ENCODE peak calls at places on chromosome 11, in six cellular contexts. One of them, this sample, is unnamed.

GRCh38 chr11:73259406-73260126 is 12.6 kb upstream of the P2RY6 start:
- DNase-seq in heart left ventricle: no peak
- DNase-seq in stomach: peak; percentile 11
- DNase-seq in cardiac muscle cell: no peak
- DNase-seq in RWPE2: no peak
- DNase-seq in spleen: no peak
- DNase-seq in this sample: no peak

GRCh38 chr11:126596474-126596873 is 241.0 kb downstream of the ST3GAL4 start:
- DNase-seq in heart left ventricle: no peak
- DNase-seq in stomach: no peak
- DNase-seq in cardiac muscle cell: no peak
- DNase-seq in RWPE2: no peak
- DNase-seq in spleen: no peak
- DNase-seq in this sample: no peak

GRCh38 chr11:6320411-6321207 is at the start of gene CAVIN3:
- DNase-seq in heart left ventricle: peak; percentile 94
- DNase-seq in stomach: peak; percentile 70
- DNase-seq in cardiac muscle cell: peak; percentile 89
- DNase-seq in RWPE2: peak; percentile 82
- DNase-seq in spleen: peak; percentile 80
- DNase-seq in this sample: no peak

GRCh38 chr11:125301301-125301700 is 136.8 kb downstream of the PKNOX2 start:
- DNase-seq in heart left ventricle: no peak
- DNase-seq in stomach: no peak
- DNase-seq in cardiac muscle cell: no peak
- DNase-seq in RWPE2: no peak
- DNase-seq in spleen: no peak
- DNase-seq in this sample: no peak

GRCh38 chr11:76025068-76025467 is 181.2 kb downstream of the WNT11 start:
- DNase-seq in heart left ventricle: no peak
- DNase-seq in stomach: no peak
- DNase-seq in cardiac muscle cell: peak; percentile 68
- DNase-seq in RWPE2: no peak
- DNase-seq in spleen: no peak
- DNase-seq in this sample: no peak

GRCh38 chr11:66969584-66970205 is 5.4 kb upstream of the C11orf86 start:
- DNase-seq in heart left ventricle: no peak
- DNase-seq in stomach: no peak
- DNase-seq in cardiac muscle cell: peak; percentile 92
- DNase-seq in RWPE2: no peak
- DNase-seq in spleen: no peak
- DNase-seq in this sample: no peak

GRCh38 chr11:126122863-126123262 is 60.2 kb upstream of the CDON start:
- DNase-seq in heart left ventricle: no peak
- DNase-seq in stomach: no peak
- DNase-seq in cardiac muscle cell: no peak
- DNase-seq in RWPE2: no peak
- DNase-seq in spleen: peak; percentile 23
- DNase-seq in this sample: no peak

GRCh38 chr11:134477486-134477885 is 65.4 kb upstream of the B3GAT1 start:
- DNase-seq in heart left ventricle: no peak
- DNase-seq in stomach: no peak
- DNase-seq in cardiac muscle cell: no peak
- DNase-seq in RWPE2: no peak
- DNase-seq in spleen: no peak
- DNase-seq in this sample: no peak

GRCh38 chr11:32259641-32260081 is 168.8 kb downstream of the RCN1 start:
- DNase-seq in heart left ventricle: no peak
- DNase-seq in stomach: no peak
- DNase-seq in cardiac muscle cell: peak; percentile 96
- DNase-seq in RWPE2: no peak
- DNase-seq in spleen: no peak
- DNase-seq in this sample: no peak

GRCh38 chr11:1844221-1845094 is 5.7 kb downstream of the TNNI2 start:
- DNase-seq in heart left ventricle: peak; percentile 83
- DNase-seq in stomach: no peak
- DNase-seq in cardiac muscle cell: peak; percentile 51
- DNase-seq in RWPE2: no peak
- DNase-seq in spleen: peak; percentile 94
- DNase-seq in this sample: no peak

GRCh38 chr11:88016392-88017020 is 158.7 kb downstream of the RAB38 start:
- DNase-seq in heart left ventricle: no peak
- DNase-seq in stomach: peak; percentile 74
- DNase-seq in cardiac muscle cell: peak; percentile 90
- DNase-seq in RWPE2: no peak
- DNase-seq in spleen: no peak
- DNase-seq in this sample: peak; percentile 36

GRCh38 chr11:77495526-77495925 is 21.6 kb upstream of the PAK1 start:
- DNase-seq in heart left ventricle: no peak
- DNase-seq in stomach: no peak
- DNase-seq in cardiac muscle cell: no peak
- DNase-seq in RWPE2: no peak
- DNase-seq in spleen: no peak
- DNase-seq in this sample: no peak

GRCh38 chr11:70614034-70614681 is 215.8 kb downstream of the CTTN start:
- DNase-seq in heart left ventricle: peak; percentile 39
- DNase-seq in stomach: no peak
- DNase-seq in cardiac muscle cell: no peak
- DNase-seq in RWPE2: no peak
- DNase-seq in spleen: no peak
- DNase-seq in this sample: no peak

GRCh38 chr11:64343740-64344133 is 3.7 kb downstream of the CCDC88B start:
- DNase-seq in heart left ventricle: no peak
- DNase-seq in stomach: peak; percentile 44
- DNase-seq in cardiac muscle cell: no peak
- DNase-seq in RWPE2: peak; percentile 65
- DNase-seq in spleen: peak; percentile 81
- DNase-seq in this sample: no peak

GRCh38 chr11:17386331-17387084 is 2.0 kb downstream of the KCNJ11 start:
- DNase-seq in heart left ventricle: no peak
- DNase-seq in stomach: peak; percentile 80
- DNase-seq in cardiac muscle cell: peak; percentile 60
- DNase-seq in RWPE2: no peak
- DNase-seq in spleen: peak; percentile 78
- DNase-seq in this sample: no peak

GRCh38 chr11:91926967-91927366 is 297.7 kb upstream of the FAT3 start:
- DNase-seq in heart left ventricle: no peak
- DNase-seq in stomach: no peak
- DNase-seq in cardiac muscle cell: peak; percentile 16
- DNase-seq in RWPE2: no peak
- DNase-seq in spleen: no peak
- DNase-seq in this sample: no peak

GRCh38 chr11:68282141-68282860 is 10.5 kb upstream of the C11orf24 start:
- DNase-seq in heart left ventricle: no peak
- DNase-seq in stomach: no peak
- DNase-seq in cardiac muscle cell: no peak
- DNase-seq in RWPE2: no peak
- DNase-seq in spleen: no peak
- DNase-seq in this sample: no peak

DNA sequence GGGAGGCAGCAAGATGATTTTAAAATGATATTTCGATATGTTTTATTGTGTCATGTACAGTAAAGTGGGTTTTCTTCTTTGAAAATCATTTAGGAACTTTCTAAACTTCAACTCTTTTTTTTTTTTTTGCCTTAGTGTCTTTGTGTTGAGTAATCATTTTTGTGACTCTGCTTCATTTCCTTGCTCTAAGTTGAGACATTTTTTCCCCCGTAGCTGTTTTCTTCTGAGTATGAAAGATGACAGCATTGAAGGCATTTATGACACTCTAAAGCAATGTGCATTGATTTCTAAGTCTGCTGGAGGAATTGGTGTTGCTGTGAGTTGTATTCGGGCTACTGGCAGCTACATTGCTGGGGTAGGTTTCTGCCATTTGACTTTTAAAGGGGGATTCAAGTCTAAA is 23.5 kb downstream of the RRM1 start:
- DNase-seq in heart left ventricle: no peak
- DNase-seq in stomach: no peak
- DNase-seq in cardiac muscle cell: peak; percentile 48
- DNase-seq in RWPE2: no peak
- DNase-seq in spleen: no peak
- DNase-seq in this sample: no peak
- H3K27ac ChIP-seq in heart left ventricle: no peak overlapping the region
- H3K27ac ChIP-seq in stomach: no peak overlapping the region
- H3K27ac ChIP-seq in cardiac muscle cell: no peak overlapping the region
- H3K27ac ChIP-seq in RWPE2: no peak overlapping the region
- H3K27ac ChIP-seq in spleen: no peak overlapping the region
- H3K27ac ChIP-seq in this sample: no peak overlapping the region

GRCh38 chr11:44315947-44316387 is 6.0 kb upstream of the ALX4 start:
- DNase-seq in heart left ventricle: no peak
- DNase-seq in stomach: no peak
- DNase-seq in cardiac muscle cell: peak; percentile 60
- DNase-seq in RWPE2: no peak
- DNase-seq in spleen: peak; percentile 69
- DNase-seq in this sample: no peak
- H3K27me3 ChIP-seq in heart left ventricle: peaks cover 99% of the 10 kb centered on the region
- H3K27me3 ChIP-seq in stomach: peaks cover 100% of the 10 kb centered on the region
- H3K27me3 ChIP-seq in cardiac muscle cell: peaks cover 100% of the 10 kb centered on the region
- H3K27me3 ChIP-seq in RWPE2: peaks cover 100% of the 10 kb centered on the region
- H3K27me3 ChIP-seq in spleen: peaks cover 96% of the 10 kb centered on the region
- H3K27me3 ChIP-seq in this sample: peaks cover 93% of the 10 kb centered on the region

GRCh38 chr11:115774756-115775155 is 270.5 kb upstream of the CADM1 start:
- DNase-seq in heart left ventricle: no peak
- DNase-seq in stomach: no peak
- DNase-seq in cardiac muscle cell: no peak
- DNase-seq in RWPE2: no peak
- DNase-seq in spleen: no peak
- DNase-seq in this sample: no peak

GRCh38 chr11:115776916-115777315 is 272.7 kb upstream of the CADM1 start:
- DNase-seq in heart left ventricle: peak; percentile 68
- DNase-seq in stomach: no peak
- DNase-seq in cardiac muscle cell: no peak
- DNase-seq in RWPE2: no peak
- DNase-seq in spleen: no peak
- DNase-seq in this sample: no peak

GRCh38 chr11:115775846-115776245 is 271.6 kb upstream of the CADM1 start:
- DNase-seq in heart left ventricle: no peak
- DNase-seq in stomach: no peak
- DNase-seq in cardiac muscle cell: no peak
- DNase-seq in RWPE2: no peak
- DNase-seq in spleen: no peak
- DNase-seq in this sample: no peak

GRCh38 chr11:115780625-115781024 is 276.4 kb upstream of the CADM1 start:
- DNase-seq in heart left ventricle: no peak
- DNase-seq in stomach: no peak
- DNase-seq in cardiac muscle cell: no peak
- DNase-seq in RWPE2: no peak
- DNase-seq in spleen: no peak
- DNase-seq in this sample: no peak

DNA sequence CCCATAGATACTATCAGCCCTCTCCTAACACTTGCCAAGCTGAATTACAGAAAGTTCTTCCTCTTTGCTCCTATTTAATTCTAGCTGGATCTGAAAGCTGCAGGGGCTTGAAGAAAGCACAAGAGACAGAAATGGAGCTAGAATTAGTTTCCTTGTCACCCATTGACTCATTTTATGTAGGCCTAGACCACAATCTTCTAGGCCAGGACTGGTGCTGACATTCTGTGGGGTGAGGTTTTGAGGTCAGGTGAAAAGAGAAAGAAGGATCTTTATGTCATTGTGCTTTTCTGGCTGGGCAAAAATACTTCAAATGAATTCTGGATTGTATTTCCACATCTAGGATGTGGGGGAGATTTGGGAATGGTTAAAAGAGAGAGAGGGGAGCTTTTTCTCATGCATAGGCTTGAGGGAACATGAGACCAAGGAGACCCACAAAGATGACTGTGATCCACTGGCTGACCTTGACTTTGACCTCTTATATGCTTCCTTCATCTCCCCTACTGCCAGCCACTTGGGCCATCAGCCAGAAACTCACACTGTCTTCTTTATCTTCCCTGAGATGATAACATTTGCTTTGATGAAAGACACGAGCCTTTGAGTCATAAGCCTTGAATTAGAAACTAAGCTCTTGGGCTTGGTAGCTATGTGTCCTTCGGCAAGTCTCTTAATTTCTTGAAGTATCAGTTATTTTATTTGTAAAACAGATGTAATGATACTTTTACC is 274.9 kb upstream of the CADM1 start:
- DNase-seq in heart left ventricle: no peak
- DNase-seq in stomach: no peak
- DNase-seq in cardiac muscle cell: no peak
- DNase-seq in RWPE2: no peak
- DNase-seq in spleen: no peak
- DNase-seq in this sample: no peak
- H3K27ac ChIP-seq in heart left ventricle: no peak overlapping the region
- H3K27ac ChIP-seq in stomach: no peak overlapping the region
- H3K27ac ChIP-seq in cardiac muscle cell: no peak overlapping the region
- H3K27ac ChIP-seq in RWPE2: no peak overlapping the region
- H3K27ac ChIP-seq in spleen: no peak overlapping the region
- H3K27ac ChIP-seq in this sample: no peak overlapping the region

DNA sequence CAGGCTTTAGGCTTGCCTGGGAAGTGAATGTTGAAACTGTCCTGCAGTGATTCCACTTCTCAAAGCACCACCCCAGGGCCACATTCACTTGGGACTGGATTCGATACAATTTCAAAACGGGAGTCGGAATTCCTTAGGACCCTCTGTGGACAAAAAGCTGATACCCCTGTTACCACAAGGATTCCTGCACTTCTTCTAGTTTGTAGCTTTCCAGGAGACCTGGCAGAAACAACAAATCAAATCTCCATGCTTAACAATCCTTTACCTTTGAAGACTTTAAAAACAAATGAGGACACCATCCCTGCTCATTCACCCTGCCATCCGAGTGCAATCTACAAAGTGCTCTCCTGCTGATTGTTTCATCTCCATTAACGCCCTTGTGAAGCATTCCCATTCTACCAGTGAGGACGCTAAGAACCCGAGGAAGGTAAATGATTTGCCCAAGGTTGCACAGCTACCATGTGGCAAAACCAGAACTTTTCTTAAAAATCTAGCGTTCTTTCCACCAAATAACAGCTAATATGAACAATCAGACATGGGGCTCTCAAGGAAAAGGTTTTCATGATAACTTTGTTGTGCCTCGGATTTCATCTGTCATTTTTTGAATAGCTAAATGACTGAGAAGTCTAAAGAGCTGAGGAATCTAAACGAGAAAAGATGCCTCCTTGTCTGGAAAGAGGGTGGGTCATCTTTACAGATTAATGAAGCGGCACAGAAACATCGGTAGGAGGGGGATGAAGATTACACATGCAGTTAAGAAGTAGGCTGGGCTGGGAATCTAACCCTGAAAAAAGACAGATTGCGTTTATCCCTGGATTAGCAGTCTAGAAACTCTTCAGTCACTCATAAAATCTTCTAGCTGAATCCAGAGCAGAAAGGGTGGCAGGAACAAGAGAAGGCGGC is 722 bp upstream of the MPZL2 start:
- DNase-seq in heart left ventricle: no peak
- DNase-seq in stomach: no peak
- DNase-seq in cardiac muscle cell: no peak
- DNase-seq in RWPE2: no peak
- DNase-seq in spleen: no peak
- DNase-seq in this sample: no peak
- H3K27me3 ChIP-seq in heart left ventricle: no peaks in the 10 kb centered on the region
- H3K27me3 ChIP-seq in stomach: peaks cover 33% of the 10 kb centered on the region
- H3K27me3 ChIP-seq in cardiac muscle cell: peaks cover 99% of the 10 kb centered on the region
- H3K27me3 ChIP-seq in RWPE2: no peaks in the 10 kb centered on the region
- H3K27me3 ChIP-seq in spleen: no peaks in the 10 kb centered on the region
- H3K27me3 ChIP-seq in this sample: no peaks in the 10 kb centered on the region